ENCODE peak calls at places on chromosomes 2 and 18, in ten cellular contexts. U is Caco-2; W is pancreas; E is cardiac muscle cell; I is CD4-positive, CD25-positive, alpha-beta regulatory T cell; D is prostate gland; B is neuronal stem cell; Z is ovary; X is naive thymus-derived CD4-positive, alpha-beta T cell; F is heart left ventricle. R is an unnamed sample.
A peak's percentile ranks its signal among the peaks of the same experiment; 100 is the strongest.

GRCh38 chr2:111624401-111625156 is 259.4 kb downstream of the ANAPC1 start:
- DNase-seq in E (peak; percentile 92), D (no peak), U (no peak), Z (no peak), B (no peak), I (peak; percentile 63), X (no peak), F (no peak), W (no peak), R (no peak)

GRCh38 chr2:224412064-224412921 is 10.4 kb upstream of the FAM124B start:
- DNase-seq in Z (no peak), F (no peak), D (peak; percentile 69), B (no peak), I (no peak), U (no peak), W (no peak), E (peak; percentile 38), X (no peak), R (no peak)

GRCh38 chr2:200619275-200619674 is 33.5 kb downstream of the AOX1 start:
- DNase-seq in F (no peak), B (no peak), E (no peak), Z (peak; percentile 22), I (no peak), X (no peak), U (no peak), W (no peak), D (no peak), R (no peak)

GRCh38 chr2:179954026-179954425 is 53.1 kb downstream of the CWC22 start:
- DNase-seq in X (no peak), B (no peak), F (no peak), I (no peak), Z (no peak), U (no peak), W (no peak), D (peak; percentile 7), E (no peak), R (no peak)

GRCh38 chr2:111154758-111155157 is 34.0 kb downstream of the BCL2L11 start:
- DNase-seq in W (no peak), U (no peak), Z (no peak), I (no peak), B (no peak), D (no peak), F (no peak), X (no peak), E (no peak), R (no peak)

GRCh38 chr2:77521931-77522470 is at the start of gene LRRTM4:
- DNase-seq in W (no peak), D (no peak), X (no peak), I (no peak), U (no peak), Z (no peak), E (no peak), F (no peak), B (peak; percentile 60), R (no peak)

GRCh38 chr18:78772369-78773302 is 207.0 kb upstream of the SALL3 start:
- DNase-seq in F (no peak), E (no peak), Z (no peak), D (no peak), W (peak; percentile 52), B (no peak), U (no peak), I (no peak), X (no peak), R (no peak)

GRCh38 chr2:74922592-74923227 is 35.7 kb upstream of the POLE4 start:
- DNase-seq in D (no peak), I (no peak), U (no peak), X (no peak), E (peak; percentile 76), B (no peak), F (no peak), Z (no peak), W (no peak), R (no peak)

GRCh38 chr2:108377815-108378630 is at the start of gene SULT1C4:
- DNase-seq in E (peak; percentile 54), U (peak; percentile 42), D (peak; percentile 16), F (peak; percentile 75), Z (peak; percentile 86), I (no peak), B (peak; percentile 64), X (no peak), W (no peak), R (peak; percentile 65)

GRCh38 chr18:28147674-28148171 is 29.2 kb downstream of the CDH2 start:
- DNase-seq in B (no peak), U (no peak), X (no peak), W (no peak), D (no peak), Z (no peak), E (peak; percentile 92), F (no peak), I (no peak), R (no peak)

GRCh38 chr2:212984129-212984528 is 167.3 kb downstream of the IKZF2 start:
- DNase-seq in D (no peak), W (no peak), U (no peak), X (no peak), B (no peak), Z (no peak), E (no peak), F (no peak), I (no peak), R (no peak)

GRCh38 chr2:27086722-27087446 is at the start of gene KHK:
- DNase-seq in B (no peak), U (peak; percentile 75), D (no peak), X (no peak), E (peak; percentile 41), Z (peak; percentile 67), I (no peak), W (peak; percentile 90), F (peak; percentile 79), R (peak; percentile 91)

GRCh38 chr2:45700407-45701013 is 49.0 kb downstream of the PRKCE start:
- DNase-seq in B (no peak), X (no peak), D (no peak), F (no peak), I (no peak), W (no peak), Z (no peak), U (no peak), E (no peak), R (no peak)

GRCh38 chr2:150528861-150529801 is 41.7 kb upstream of the RND3 start:
- DNase-seq in D (no peak), Z (no peak), B (no peak), I (peak; percentile 10), E (peak; percentile 74), U (no peak), X (no peak), F (no peak), W (no peak), R (no peak)

GRCh38 chr2:53473762-53474161 is 293.8 kb upstream of the CHAC2 start:
- DNase-seq in F (no peak), X (no peak), B (no peak), E (no peak), D (no peak), I (no peak), Z (no peak), U (no peak), W (no peak), R (no peak)

GRCh38 chr2:71550801-71551630 is 97.7 kb downstream of the DYSF start:
- DNase-seq in Z (no peak), I (no peak), X (no peak), F (peak; percentile 46), E (no peak), B (no peak), D (no peak), U (no peak), W (no peak), R (peak; percentile 49)
- H3K9me3 ChIP-seq in Z (no peaks in the 10 kb centered on the region), I (no peaks in the 10 kb centered on the region), X (no peaks in the 10 kb centered on the region), F (no peaks in the 10 kb centered on the region), E (no peaks in the 10 kb centered on the region), B (no peaks in the 10 kb centered on the region), D (no peaks in the 10 kb centered on the region), U (no peaks in the 10 kb centered on the region), W (no peaks in the 10 kb centered on the region), R (no peaks in the 10 kb centered on the region)

DNA sequence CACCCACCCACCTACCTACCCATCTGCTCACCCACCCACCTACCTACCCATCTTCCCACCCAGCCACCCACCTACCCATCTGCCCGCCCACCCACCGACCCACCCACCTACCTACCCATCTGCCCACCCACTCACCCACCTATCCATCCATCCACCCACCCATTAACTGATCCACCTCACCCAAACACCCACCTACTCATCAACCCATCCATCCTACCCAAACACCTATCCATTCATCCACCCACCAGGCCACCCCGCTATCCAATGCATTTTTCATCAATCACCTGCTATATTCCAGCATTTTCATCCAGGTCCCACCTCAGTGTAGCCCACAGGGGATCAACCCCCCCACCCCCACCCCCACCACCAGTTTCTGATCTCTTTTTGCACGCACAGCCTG is 121.8 kb downstream of the GLI2 start:
- DNase-seq in E (no peak), X (no peak), F (no peak), Z (no peak), W (no peak), D (no peak), U (peak; percentile 5), B (no peak), I (no peak), R (no peak)
- H3K9me3 ChIP-seq in E (no peaks in the 10 kb centered on the region), X (no peaks in the 10 kb centered on the region), F (no peaks in the 10 kb centered on the region), Z (no peaks in the 10 kb centered on the region), W (no peaks in the 10 kb centered on the region), D (no peaks in the 10 kb centered on the region), U (no peaks in the 10 kb centered on the region), B (no peaks in the 10 kb centered on the region), I (no peaks in the 10 kb centered on the region), R (no peaks in the 10 kb centered on the region)

GRCh38 chr2:153189091-153189490 is 289.5 kb downstream of the RPRM start:
- DNase-seq in E (no peak), D (no peak), X (no peak), U (no peak), I (no peak), B (no peak), Z (no peak), W (no peak), F (no peak), R (no peak)
- H3K9me3 ChIP-seq in E (no peaks in the 10 kb centered on the region), D (no peaks in the 10 kb centered on the region), X (no peaks in the 10 kb centered on the region), U (no peaks in the 10 kb centered on the region), I (no peaks in the 10 kb centered on the region), B (no peaks in the 10 kb centered on the region), Z (no peaks in the 10 kb centered on the region), W (no peaks in the 10 kb centered on the region), F (no peaks in the 10 kb centered on the region), R (no peaks in the 10 kb centered on the region)

GRCh38 chr2:11939523-11939922 is 193.1 kb downstream of the LPIN1 start:
- DNase-seq in I (no peak), E (no peak), U (no peak), X (no peak), F (no peak), B (no peak), Z (no peak), D (no peak), W (no peak), R (no peak)

GRCh38 chr2:11938196-11938595 is 191.8 kb downstream of the LPIN1 start:
- DNase-seq in U (no peak), W (no peak), F (peak; percentile 78), E (peak; percentile 92), I (no peak), B (no peak), X (no peak), Z (peak; percentile 64), D (peak; percentile 78), R (no peak)

GRCh38 chr2:11940121-11940743 is 193.8 kb downstream of the LPIN1 start:
- DNase-seq in D (no peak), W (no peak), Z (no peak), E (no peak), X (no peak), U (no peak), I (no peak), B (no peak), F (no peak), R (no peak)

GRCh38 chr2:11933854-11934253 is 187.4 kb downstream of the LPIN1 start:
- DNase-seq in U (no peak), I (no peak), D (no peak), X (no peak), E (no peak), Z (no peak), B (no peak), W (no peak), F (no peak), R (no peak)

GRCh38 chr2:11936761-11937160 is 190.3 kb downstream of the LPIN1 start:
- DNase-seq in X (no peak), U (no peak), D (no peak), I (no peak), E (no peak), B (no peak), Z (no peak), F (no peak), W (no peak), R (no peak)
- H3K9me3 ChIP-seq in X (no peaks in the 10 kb centered on the region), U (no peaks in the 10 kb centered on the region), D (no peaks in the 10 kb centered on the region), I (no peaks in the 10 kb centered on the region), E (no peaks in the 10 kb centered on the region), B (no peaks in the 10 kb centered on the region), Z (no peaks in the 10 kb centered on the region), F (no peaks in the 10 kb centered on the region), W (no peaks in the 10 kb centered on the region), R (no peaks in the 10 kb centered on the region)